ENCODE peak calls at places on chromosomes 11 and 22, in six cellular contexts. H is psoas muscle, Y is upper lobe of left lung, Q is left lung, L is GM23338, I is gastrocnemius medialis. B is an unnamed sample.

GRCh38 chr11:47667555-47667954 is 25.2 kb upstream of the MTCH2 start:
- ATAC-seq in H (no peak), Y (no peak), Q (no peak), L (no peak), I (no peak), B (no peak)

GRCh38 chr11:20015529-20016427 is 144.5 kb downstream of the DBX1 start:
- ATAC-seq in H (peak; percentile 22), Y (no peak), Q (no peak), L (no peak), I (no peak), B (no peak)

GRCh38 chr11:63560506-63561179 is 2.5 kb downstream of the PLAAT2 start:
- ATAC-seq in H (peak; percentile 35), Y (peak; percentile 87), Q (peak; percentile 73), L (no peak), I (no peak), B (no peak)

GRCh38 chr11:73308963-73309960 is 1.2 kb downstream of the ARHGEF17 start:
- ATAC-seq in H (peak; percentile 72), Y (peak; percentile 90), Q (peak; percentile 69), L (peak; percentile 59), I (peak; percentile 18), B (peak; percentile 84)

GRCh38 chr22:39502789-39503464 is 837 bp downstream of the MIEF1 start:
- ATAC-seq in H (no peak), Y (no peak), Q (peak; percentile 1), L (no peak), I (peak; percentile 12), B (no peak)

GRCh38 chr11:75768909-75769771 is 562 bp downstream of the DGAT2 start:
- ATAC-seq in H (no peak), Y (no peak), Q (no peak), L (peak; percentile 48), I (peak; percentile 28), B (no peak)

GRCh38 chr22:29870574-29870973 is 12.4 kb upstream of the MTMR3 start:
- ATAC-seq in H (no peak), Y (no peak), Q (no peak), L (no peak), I (no peak), B (no peak)

GRCh38 chr11:27429740-27430451 is 42.7 kb downstream of the LGR4 start:
- ATAC-seq in H (no peak), Y (no peak), Q (no peak), L (peak; percentile 40), I (no peak), B (no peak)

GRCh38 chr22:46055176-46055850 is 78.4 kb upstream of the WNT7B start:
- ATAC-seq in H (peak; percentile 48), Y (no peak), Q (no peak), L (no peak), I (peak; percentile 6), B (no peak)

GRCh38 chr11:127651888-127652221 is 651.3 kb upstream of the KIRREL3 start:
- ATAC-seq in H (no peak), Y (no peak), Q (no peak), L (no peak), I (no peak), B (no peak)

GRCh38 chr11:121476379-121477032 is 23.7 kb upstream of the SORL1-AS1 start:
- ATAC-seq in H (no peak), Y (no peak), Q (peak; percentile 33), L (no peak), I (no peak), B (no peak)

GRCh38 chr11:289145-289705 is 299 bp downstream of the PGGHG start:
- ATAC-seq in H (no peak), Y (no peak), Q (no peak), L (no peak), I (no peak), B (peak; percentile 27)

GRCh38 chr11:64359712-64360402 is 895 bp downstream of the RPS6KA4 start:
- ATAC-seq in H (no peak), Y (peak; percentile 6), Q (peak; percentile 15), L (peak; percentile 46), I (no peak), B (no peak)

GRCh38 chr22:34847072-34847471 is 218.9 kb upstream of the ISX start:
- ATAC-seq in H (no peak), Y (no peak), Q (no peak), L (no peak), I (no peak), B (no peak)

GRCh38 chr22:37681001-37681424 is 5.1 kb upstream of the NOL12 start:
- ATAC-seq in H (no peak), Y (no peak), Q (no peak), L (no peak), I (no peak), B (no peak)

GRCh38 chr11:3981084-3981633 is 113.4 kb upstream of the RRM1 start:
- ATAC-seq in H (peak; percentile 38), Y (no peak), Q (no peak), L (no peak), I (peak; percentile 46), B (no peak)

GRCh38 chr11:86219291-86220193 is 25.0 kb upstream of the EED start:
- ATAC-seq in H (no peak), Y (no peak), Q (no peak), L (no peak), I (no peak), B (no peak)

GRCh38 chr11:35364101-35364780 is 55.1 kb downstream of the SLC1A2 start:
- ATAC-seq in H (peak; percentile 93), Y (peak; percentile 75), Q (peak; percentile 88), L (no peak), I (peak; percentile 83), B (peak; percentile 85)

GRCh38 chr22:49930596-49931412 is 12.4 kb downstream of the CRELD2 start:
- ATAC-seq in H (peak; percentile 51), Y (peak; percentile 84), Q (peak; percentile 70), L (no peak), I (peak; percentile 50), B (peak; percentile 12)

GRCh38 chr11:78330361-78330760 is 87.3 kb downstream of the GAB2 start:
- ATAC-seq in H (no peak), Y (no peak), Q (no peak), L (no peak), I (no peak), B (no peak)

GRCh38 chr11:130163346-130164220 is 4.0 kb downstream of the ST14 start:
- ATAC-seq in H (no peak), Y (peak; percentile 15), Q (peak; percentile 33), L (no peak), I (no peak), B (peak; percentile 22)

GRCh38 chr11:122209619-122210377 is 93.8 kb upstream of the BLID start:
- ATAC-seq in H (peak; percentile 74), Y (peak; percentile 37), Q (peak; percentile 46), L (no peak), I (peak; percentile 86), B (peak; percentile 78)

GRCh38 chr11:72834905-72835304 is 20.7 kb downstream of the ATG16L2 start:
- ATAC-seq in H (no peak), Y (no peak), Q (no peak), L (no peak), I (peak; percentile 13), B (no peak)

GRCh38 chr11:16902182-16902581 is 112.0 kb downstream of the PLEKHA7 start:
- ATAC-seq in H (no peak), Y (no peak), Q (no peak), L (no peak), I (no peak), B (no peak)

GRCh38 chr11:57405271-57405890 is 14.9 kb upstream of the PRG2 start:
- ATAC-seq in H (no peak), Y (no peak), Q (peak; percentile 20), L (no peak), I (no peak), B (no peak)

GRCh38 chr11:18804621-18805020 is 13.0 kb upstream of the PTPN5 start:
- ATAC-seq in H (no peak), Y (no peak), Q (no peak), L (no peak), I (no peak), B (no peak)

GRCh38 chr11:2725367-2726300 is 25.8 kb upstream of the KCNQ1OT1 start:
- ATAC-seq in H (no peak), Y (no peak), Q (peak; percentile 48), L (no peak), I (no peak), B (peak; percentile 65)

GRCh38 chr11:114063149-114063828 is 3.8 kb downstream of the ZBTB16 start:
- ATAC-seq in H (peak; percentile 28), Y (no peak), Q (no peak), L (no peak), I (no peak), B (no peak)

DNA sequence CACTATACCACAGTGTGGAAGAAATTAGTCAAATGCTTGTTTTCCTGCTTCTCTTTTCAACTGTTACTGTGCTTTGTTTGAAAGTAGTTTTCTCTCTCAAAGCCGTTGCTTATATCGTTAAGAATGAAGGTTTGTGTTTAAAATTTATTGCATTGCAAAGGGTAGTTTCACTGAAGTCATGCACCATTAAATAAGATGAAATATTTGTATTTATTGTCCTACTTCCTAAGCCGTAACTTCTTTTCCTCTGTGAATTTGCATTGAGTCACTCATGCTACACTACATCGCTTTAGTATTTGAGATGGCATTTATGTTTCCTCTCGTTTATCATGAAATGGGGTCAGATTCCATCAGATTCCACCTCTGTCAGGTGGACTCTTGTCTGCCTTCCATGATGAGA is 65.8 kb upstream of the RASSF10 start:
- ATAC-seq in H (no peak), Y (no peak), Q (no peak), L (no peak), I (no peak), B (no peak)
- H3K27ac ChIP-seq in H (no peak overlapping the region), Y (no peak overlapping the region), Q (no peak overlapping the region), L (no peak overlapping the region), I (no peak overlapping the region), B (no peak overlapping the region)

GRCh38 chr11:119249671-119250010 is 43.5 kb downstream of the CBL start:
- ATAC-seq in H (no peak), Y (no peak), Q (no peak), L (no peak), I (no peak), B (no peak)

GRCh38 chr11:119248750-119249670 is 42.9 kb downstream of the CBL start:
- ATAC-seq in H (no peak), Y (no peak), Q (no peak), L (no peak), I (no peak), B (no peak)

GRCh38 chr11:119254239-119254638 is 48.1 kb downstream of the CBL start:
- ATAC-seq in H (no peak), Y (no peak), Q (no peak), L (no peak), I (no peak), B (no peak)

GRCh38 chr11:119251114-119251513 is 45.0 kb downstream of the CBL start:
- ATAC-seq in H (no peak), Y (no peak), Q (no peak), L (no peak), I (no peak), B (no peak)
- H3K27ac ChIP-seq in H (no peak overlapping the region), Y (no peak overlapping the region), Q (no peak overlapping the region), L (no peak overlapping the region), I (no peak overlapping the region), B (no peak overlapping the region)

DNA sequence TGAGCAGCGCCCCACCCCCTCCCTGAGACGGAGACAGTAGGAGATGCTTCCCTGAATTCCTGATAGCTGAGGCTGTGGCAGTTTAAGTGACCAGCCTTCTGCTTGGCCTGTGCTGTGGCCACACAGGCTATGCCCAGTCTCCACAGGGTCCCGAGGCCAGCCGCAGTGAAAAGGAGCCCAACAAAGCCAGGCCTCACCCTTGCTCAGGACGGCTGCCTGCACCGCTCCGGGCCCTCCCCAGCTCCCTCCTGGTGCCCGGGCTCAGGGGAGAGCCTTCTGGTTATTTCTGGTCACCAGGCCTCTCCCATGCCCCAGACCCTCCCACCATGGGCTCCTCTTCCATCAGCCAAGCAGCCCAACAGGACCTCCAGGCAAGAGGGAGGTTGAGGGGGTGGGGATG is 28.8 kb downstream of the LRRC10B start:
- ATAC-seq in H (no peak), Y (no peak), Q (no peak), L (no peak), I (no peak), B (no peak)
- H3K27ac ChIP-seq in H (no peak overlapping the region), Y (no peak overlapping the region), Q (no peak overlapping the region), L (no peak overlapping the region), I (no peak overlapping the region), B (no peak overlapping the region)

GRCh38 chr11:7596975-7597391 is 76.3 kb downstream of the CYB5R2 start:
- ATAC-seq in H (peak; percentile 11), Y (peak; percentile 58), Q (peak; percentile 23), L (no peak), I (no peak), B (no peak)
- H3K27ac ChIP-seq in H (peak overlapping the region; percentile 54), Y (peak overlapping the region; percentile 74), Q (peak overlapping the region; percentile 73), L (no peak overlapping the region), I (peak overlapping the region; percentile 67), B (no peak overlapping the region)

B was measured in gastroesophageal sphincter.